ENCODE peak calls at places on chromosomes 2 and 18, in ten cellular contexts. Q is GM12865, M is mucosa of descending colon, W is A549, A is B cell, N is glutamatergic neuron, T is RWPE1, C is upper lobe of left lung, U is HL-60, Z is nephron progenitor cell. G is an unnamed sample.

GRCh38 chr2:185108588-185108987 is 510.3 kb downstream of the ZNF804A start:
- DNase-seq in Q (no peak), M (no peak), W (no peak), A (no peak), N (no peak), T (no peak), C (no peak), U (no peak), Z (no peak), G (no peak)

GRCh38 chr2:98835831-98836385 is 100.1 kb downstream of the CRACDL start:
- DNase-seq in Q (no peak), M (no peak), W (no peak), A (no peak), N (peak; percentile 51), T (no peak), C (no peak), U (no peak), Z (no peak), G (no peak)

GRCh38 chr2:134189009-134189717 is 64.7 kb upstream of the MGAT5 start:
- DNase-seq in Q (no peak), M (peak; percentile 25), W (peak; percentile 10), A (no peak), N (no peak), T (peak; percentile 86), C (no peak), U (no peak), Z (no peak), G (peak; percentile 59)

GRCh38 chr18:63097198-63097597 is 222.4 kb downstream of the BCL2 start:
- DNase-seq in Q (no peak), M (no peak), W (no peak), A (no peak), N (no peak), T (no peak), C (no peak), U (no peak), Z (no peak), G (no peak)

GRCh38 chr2:44778671-44779476 is 162.6 kb upstream of the SIX3 start:
- DNase-seq in Q (peak; percentile 88), M (peak; percentile 29), W (no peak), A (peak; percentile 90), N (no peak), T (no peak), C (peak; percentile 50), U (peak; percentile 80), Z (no peak), G (no peak)

GRCh38 chr18:77063256-77063655 is 69.3 kb downstream of the MBP start:
- DNase-seq in Q (peak; percentile 92), M (peak; percentile 73), W (no peak), A (peak; percentile 61), N (no peak), T (peak; percentile 31), C (no peak), U (peak; percentile 97), Z (no peak), G (peak; percentile 18)

GRCh38 chr2:165795011-165795410 is 964 bp upstream of the GALNT3 start:
- DNase-seq in Q (peak; percentile 38), M (peak; percentile 39), W (no peak), A (no peak), N (no peak), T (no peak), C (no peak), U (no peak), Z (no peak), G (peak; percentile 16)

GRCh38 chr2:387980-388421 is 100.1 kb upstream of the ALKAL2 start:
- DNase-seq in Q (no peak), M (no peak), W (no peak), A (no peak), N (no peak), T (no peak), C (peak; percentile 68), U (no peak), Z (no peak), G (no peak)

GRCh38 chr2:30106543-30106942 is 40.3 kb upstream of the YPEL5 start:
- DNase-seq in Q (no peak), M (no peak), W (no peak), A (no peak), N (no peak), T (no peak), C (no peak), U (no peak), Z (no peak), G (peak; percentile 22)

GRCh38 chr18:9184998-9185613 is 48.5 kb downstream of the ANKRD12 start:
- DNase-seq in Q (no peak), M (no peak), W (no peak), A (no peak), N (no peak), T (no peak), C (no peak), U (no peak), Z (no peak), G (no peak)

GRCh38 chr2:79994915-79995419 is 309.6 kb downstream of the LRRTM1 start:
- DNase-seq in Q (no peak), M (no peak), W (no peak), A (no peak), N (no peak), T (no peak), C (no peak), U (no peak), Z (no peak), G (no peak)

GRCh38 chr2:240170354-240170735 is 29.9 kb upstream of the OTOS start:
- DNase-seq in Q (no peak), M (peak; percentile 5), W (no peak), A (no peak), N (no peak), T (no peak), C (no peak), U (no peak), Z (no peak), G (peak; percentile 17)

GRCh38 chr2:126825306-126825705 is 73.4 kb upstream of the TEX51 start:
- DNase-seq in Q (no peak), M (no peak), W (no peak), A (no peak), N (no peak), T (no peak), C (no peak), U (no peak), Z (no peak), G (no peak)

GRCh38 chr2:95010126-95010525 is 15.4 kb upstream of the MAL start:
- DNase-seq in Q (no peak), M (no peak), W (no peak), A (no peak), N (peak; percentile 17), T (no peak), C (no peak), U (no peak), Z (peak; percentile 42), G (no peak)

GRCh38 chr18:63452273-63452672 is 24.5 kb upstream of the SERPINB5 start:
- DNase-seq in Q (no peak), M (peak; percentile 77), W (no peak), A (no peak), N (no peak), T (no peak), C (no peak), U (no peak), Z (no peak), G (peak; percentile 27)

GRCh38 chr2:190210471-190210870 is 109.2 kb downstream of the HIBCH start:
- DNase-seq in Q (no peak), M (no peak), W (no peak), A (no peak), N (no peak), T (no peak), C (no peak), U (no peak), Z (no peak), G (peak; percentile 17)

GRCh38 chr2:127607399-127607908 is 38.5 kb upstream of the GPR17 start:
- DNase-seq in Q (no peak), M (no peak), W (no peak), A (peak; percentile 4), N (no peak), T (no peak), C (no peak), U (no peak), Z (no peak), G (no peak)

GRCh38 chr2:233814063-233814435 is 35.9 kb downstream of the MROH2A start:
- DNase-seq in Q (no peak), M (no peak), W (peak; percentile 52), A (no peak), N (no peak), T (peak; percentile 46), C (no peak), U (no peak), Z (no peak), G (peak; percentile 14)

GRCh38 chr2:154623819-154624218 is 74.7 kb upstream of the KCNJ3 start:
- DNase-seq in Q (peak; percentile 69), M (peak; percentile 63), W (peak; percentile 1), A (no peak), N (peak; percentile 31), T (peak; percentile 13), C (no peak), U (peak; percentile 4), Z (peak; percentile 44), G (peak; percentile 6)

GRCh38 chr18:11154369-11154982 is 5.1 kb upstream of the PIEZO2 start:
- DNase-seq in Q (peak; percentile 72), M (no peak), W (peak; percentile 13), A (no peak), N (no peak), T (peak; percentile 40), C (no peak), U (peak; percentile 22), Z (no peak), G (peak; percentile 71)
- TF ChIP-seq CTCF in Q (peak; percentile 45), M (no peak), W (peak; percentile 61), A (peak; percentile 12), N (peak; percentile 44), T (peak; percentile 25), C (peak; percentile 36), U (peak; percentile 8), Z (peak; percentile 60), G (peak; percentile 41)

GRCh38 chr2:160252278-160252887 is 52.3 kb upstream of the ITGB6 start:
- DNase-seq in Q (no peak), M (no peak), W (peak; percentile 56), A (peak; percentile 21), N (no peak), T (peak; percentile 55), C (no peak), U (no peak), Z (no peak), G (peak; percentile 72)
- TF ChIP-seq CTCF in Q (peak; percentile 59), M (peak; percentile 53), W (peak; percentile 78), A (peak; percentile 90), N (peak; percentile 87), T (peak; percentile 82), C (peak; percentile 77), U (peak; percentile 54), Z (peak; percentile 73), G (peak; percentile 80)

GRCh38 chr2:85538507-85539360 is at the start of gene MAT2A:
- DNase-seq in Q (peak; percentile 96), M (peak; percentile 93), W (peak; percentile 74), A (peak; percentile 95), N (peak; percentile 99), T (peak; percentile 87), C (peak; percentile 99), U (peak; percentile 95), Z (peak; percentile 96), G (peak; percentile 92)
- TF ChIP-seq CTCF in Q (peak; percentile 73), M (peak; percentile 72), W (peak; percentile 60), A (peak; percentile 52), N (peak; percentile 86), T (peak; percentile 80), C (peak; percentile 93), U (peak; percentile 54), Z (peak; percentile 72), G (peak; percentile 76)

DNA sequence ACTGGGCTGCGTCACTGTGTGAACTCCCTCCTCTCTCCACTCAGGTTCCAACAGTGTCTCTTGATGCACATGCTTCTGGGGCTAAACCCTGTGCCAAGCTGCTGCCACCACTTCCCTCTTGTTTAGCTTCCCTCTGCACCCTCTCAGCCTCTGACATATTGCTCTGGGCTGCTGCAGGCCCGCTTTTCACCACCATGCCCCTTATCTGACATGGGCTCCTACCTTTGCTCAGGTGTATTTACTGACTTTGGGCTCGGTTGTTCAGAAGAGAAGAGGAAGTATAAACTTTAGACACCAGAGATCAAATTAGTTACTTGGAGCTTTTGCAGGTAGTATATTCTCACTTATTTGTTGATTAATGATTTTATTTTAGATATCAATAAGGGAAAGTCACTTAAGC is 77.6 kb downstream of the WDR7 start:
- DNase-seq in Q (no peak), M (no peak), W (no peak), A (no peak), N (no peak), T (no peak), C (no peak), U (no peak), Z (no peak), G (no peak)
- TF ChIP-seq CTCF in Q (no peak), M (no peak), W (no peak), A (no peak), N (no peak), T (no peak), C (no peak), U (no peak), Z (no peak), G (no peak)